ENCODE peak calls at places on chromosomes 3 and 15, in ten cellular contexts. R is MV-4-11; Q is activated CD8-positive, alpha-beta T cell treated with anti-CD3 and anti-CD28 coated beads for 36 hours; N is T follicular helper cell; C is EL; J is NCI-H1694; Y is HFFc6; V is stimulated activated CD4-positive, alpha-beta T cell treated with anti-CD3 and anti-CD28 coated beads, Interleukin-1b, Interleukin-23, amount 100 ng/mL, for 24 hours; B is activated CD4-positive, alpha-beta T cell treated with anti-CD3 and anti-CD28 coated beads for 36 hours; W is GM12891. G is an unnamed sample.

GRCh38 chr15:96336045-96336642 is 5.6 kb downstream of the NR2F2 start:
- DNase-seq in J (no peak), V (no peak), R (no peak), C (peak; percentile 44), W (no peak), N (no peak), Y (no peak), B (no peak), Q (no peak), G (peak; percentile 22)

GRCh38 chr15:85763157-85763556 is 31.6 kb downstream of the KLHL25 start:
- DNase-seq in Y (no peak), N (no peak), R (no peak), W (no peak), Q (no peak), J (no peak), C (no peak), B (no peak), V (no peak), G (peak; percentile 16)

GRCh38 chr3:152496716-152497115 is 228.0 kb downstream of the MBNL1 start:
- DNase-seq in Y (no peak), N (no peak), R (no peak), B (no peak), C (no peak), Q (no peak), J (no peak), V (no peak), W (no peak), G (no peak)

GRCh38 chr3:8501388-8502131 is at the start of gene LMCD1:
- DNase-seq in Q (peak; percentile 80), N (peak; percentile 70), R (peak; percentile 90), B (peak; percentile 90), V (peak; percentile 52), J (peak; percentile 36), C (peak; percentile 96), Y (peak; percentile 95), W (peak; percentile 78), G (peak; percentile 91)

GRCh38 chr3:82080261-82080660 is 318.8 kb upstream of the GBE1 start:
- DNase-seq in R (no peak), B (no peak), Y (no peak), N (no peak), Q (no peak), J (no peak), C (no peak), W (no peak), V (no peak), G (no peak)

GRCh38 chr15:95884276-95884675 is 446.2 kb upstream of the NR2F2 start:
- DNase-seq in N (no peak), J (no peak), V (no peak), C (peak; percentile 55), Y (peak; percentile 46), W (no peak), R (no peak), Q (no peak), B (no peak), G (no peak)

GRCh38 chr15:48149858-48150257 is 28.2 kb downstream of the MYEF2 start:
- DNase-seq in Q (no peak), C (peak; percentile 86), J (no peak), Y (peak; percentile 41), R (no peak), W (no peak), N (no peak), V (no peak), B (no peak), G (peak; percentile 60)

GRCh38 chr3:193297421-193297820 is 56.4 kb downstream of the PLAAT1 start:
- DNase-seq in B (peak; percentile 7), Y (no peak), C (peak; percentile 26), V (no peak), J (no peak), Q (no peak), W (no peak), R (no peak), N (no peak), G (peak; percentile 95)

GRCh38 chr15:78225783-78226541 is 8.4 kb downstream of the ACSBG1 start:
- DNase-seq in B (peak; percentile 18), R (no peak), W (no peak), J (no peak), Q (no peak), V (no peak), Y (no peak), C (no peak), N (no peak), G (no peak)

GRCh38 chr3:71728632-71729342 is 3.6 kb upstream of the EIF4E3 start:
- DNase-seq in V (no peak), B (no peak), C (no peak), Q (peak; percentile 54), N (no peak), J (peak; percentile 50), R (no peak), W (no peak), Y (no peak), G (peak; percentile 4)

GRCh38 chr3:49966233-49966942 is 26.4 kb downstream of the RBM6 start:
- DNase-seq in N (no peak), C (peak; percentile 16), B (no peak), J (no peak), Q (no peak), V (no peak), Y (no peak), W (no peak), R (no peak), G (no peak)

GRCh38 chr3:166195808-166196207 is 358.6 kb upstream of the BCHE start:
- DNase-seq in Q (no peak), C (no peak), J (no peak), V (no peak), B (no peak), Y (no peak), N (no peak), W (no peak), R (no peak), G (no peak)

GRCh38 chr3:24521306-24522154 is 26.9 kb upstream of the THRB start:
- DNase-seq in C (peak; percentile 39), W (no peak), Q (no peak), N (no peak), Y (no peak), B (peak; percentile 24), J (no peak), R (no peak), V (no peak), G (no peak)

GRCh38 chr15:71940004-71940588 is 129.7 kb downstream of the NR2E3 start:
- DNase-seq in Q (no peak), V (no peak), B (no peak), N (no peak), J (no peak), W (no peak), R (no peak), Y (no peak), C (no peak), G (no peak)

GRCh38 chr3:11260460-11260859 is 11.7 kb upstream of the ATG7 start:
- DNase-seq in N (no peak), Q (no peak), Y (no peak), C (no peak), B (no peak), V (no peak), J (no peak), W (no peak), R (no peak), G (no peak)

GRCh38 chr3:74267583-74268184 is 346.8 kb downstream of the CNTN3 start:
- DNase-seq in Q (peak; percentile 37), N (no peak), C (peak; percentile 60), V (no peak), B (peak; percentile 30), J (no peak), R (peak; percentile 4), W (peak; percentile 2), Y (peak; percentile 35), G (peak; percentile 7)

GRCh38 chr15:25798207-25798931 is 64.8 kb downstream of the ATP10A start:
- DNase-seq in J (no peak), Q (no peak), V (no peak), R (no peak), N (no peak), Y (peak; percentile 19), W (no peak), C (peak; percentile 57), B (no peak), G (no peak)

GRCh38 chr15:68729789-68730201 is 90.9 kb downstream of the ANP32A start:
- DNase-seq in Y (peak; percentile 25), R (no peak), J (no peak), C (peak; percentile 25), N (no peak), Q (no peak), W (no peak), V (no peak), B (no peak), G (no peak)

GRCh38 chr3:140288575-140288974 is 353.6 kb downstream of the CLSTN2 start:
- DNase-seq in N (no peak), C (no peak), W (no peak), B (no peak), Q (no peak), R (no peak), V (no peak), J (no peak), Y (no peak), G (peak; percentile 34)

GRCh38 chr3:131714585-131715220 is 211.9 kb upstream of the MRPL3 start:
- DNase-seq in N (no peak), Y (no peak), C (no peak), J (no peak), R (no peak), W (no peak), B (peak; percentile 14), V (no peak), Q (no peak), G (no peak)

GRCh38 chr3:17632401-17633100 is 109.9 kb downstream of the TBC1D5 start:
- DNase-seq in C (peak; percentile 68), R (peak; percentile 67), B (peak; percentile 31), Q (peak; percentile 42), J (no peak), N (no peak), V (no peak), Y (peak; percentile 65), W (no peak), G (peak; percentile 80)

GRCh38 chr3:156135921-156136655 is 15.7 kb downstream of the KCNAB1 start:
- DNase-seq in J (peak; percentile 8), C (no peak), R (no peak), N (no peak), V (no peak), Y (no peak), B (peak; percentile 31), Q (peak; percentile 26), W (no peak), G (peak; percentile 10)

GRCh38 chr3:186529204-186529999 is 14.8 kb downstream of the CRYGS start:
- DNase-seq in W (no peak), B (no peak), J (peak; percentile 96), Q (no peak), Y (no peak), R (no peak), V (no peak), N (no peak), C (no peak), G (no peak)

GRCh38 chr15:48440084-48440483 is 108.9 kb downstream of the DUT start:
- DNase-seq in B (no peak), Q (no peak), R (no peak), C (peak; percentile 84), J (no peak), Y (peak; percentile 74), V (no peak), N (no peak), W (no peak), G (peak; percentile 70)

GRCh38 chr3:116512931-116513330 is 67.6 kb upstream of the LSAMP start:
- DNase-seq in V (no peak), Q (no peak), B (no peak), W (no peak), N (no peak), Y (no peak), R (no peak), J (no peak), C (no peak), G (no peak)

GRCh38 chr3:127041264-127041820 is 58.4 kb downstream of the PLXNA1 start:
- DNase-seq in Y (no peak), N (no peak), Q (no peak), J (no peak), R (no peak), W (no peak), B (no peak), V (no peak), C (no peak), G (no peak)

GRCh38 chr3:185758912-185759311 is 65.9 kb downstream of the IGF2BP2 start:
- DNase-seq in V (no peak), J (no peak), N (no peak), C (no peak), Q (no peak), Y (no peak), W (no peak), B (no peak), R (no peak), G (no peak)